ENCODE peak calls at places on chromosomes 3 and 15, in seven cellular contexts. One of them, this sample, is unnamed. For H3K4me1, the result is how much of the 10 kb centered on the place peaks cover.

GRCh38 chr3:10370429-10370828 is 49.5 kb upstream of the SEC13 start:
- DNase-seq in breast epithelium: no peak
- DNase-seq in CD8-positive, alpha-beta T cell: no peak
- DNase-seq in tibial artery: no peak
- DNase-seq in heart left ventricle: no peak
- DNase-seq in A549: no peak
- DNase-seq in PC-9: no peak
- DNase-seq in this sample: no peak

GRCh38 chr15:33866101-33866737 is 102.1 kb upstream of the CHRM5 start:
- DNase-seq in breast epithelium: no peak
- DNase-seq in CD8-positive, alpha-beta T cell: no peak
- DNase-seq in tibial artery: no peak
- DNase-seq in heart left ventricle: no peak
- DNase-seq in A549: no peak
- DNase-seq in PC-9: peak
- DNase-seq in this sample: no peak

GRCh38 chr3:69474186-69474585 is 88.3 kb upstream of the FRMD4B start:
- DNase-seq in breast epithelium: no peak
- DNase-seq in CD8-positive, alpha-beta T cell: no peak
- DNase-seq in tibial artery: no peak
- DNase-seq in heart left ventricle: no peak
- DNase-seq in A549: no peak
- DNase-seq in PC-9: no peak
- DNase-seq in this sample: no peak

GRCh38 chr3:150765949-150766720 is 3.2 kb upstream of the SIAH2 start:
- DNase-seq in breast epithelium: no peak
- DNase-seq in CD8-positive, alpha-beta T cell: no peak
- DNase-seq in tibial artery: no peak
- DNase-seq in heart left ventricle: no peak
- DNase-seq in A549: no peak
- DNase-seq in PC-9: no peak
- DNase-seq in this sample: no peak

GRCh38 chr15:73978896-73979295 is 13.2 kb downstream of the STOML1 start:
- DNase-seq in breast epithelium: no peak
- DNase-seq in CD8-positive, alpha-beta T cell: no peak
- DNase-seq in tibial artery: no peak
- DNase-seq in heart left ventricle: no peak
- DNase-seq in A549: no peak
- DNase-seq in PC-9: no peak
- DNase-seq in this sample: no peak

GRCh38 chr3:45104715-45105711 is 41.2 kb downstream of the CDCP1 start:
- DNase-seq in breast epithelium: no peak
- DNase-seq in CD8-positive, alpha-beta T cell: no peak
- DNase-seq in tibial artery: no peak
- DNase-seq in heart left ventricle: no peak
- DNase-seq in A549: no peak
- DNase-seq in PC-9: no peak
- DNase-seq in this sample: no peak

GRCh38 chr3:55180936-55181535 is 253.2 kb upstream of the LRTM1 start:
- DNase-seq in breast epithelium: no peak
- DNase-seq in CD8-positive, alpha-beta T cell: no peak
- DNase-seq in tibial artery: no peak
- DNase-seq in heart left ventricle: no peak
- DNase-seq in A549: no peak
- DNase-seq in PC-9: no peak
- DNase-seq in this sample: peak

GRCh38 chr15:99054892-99055291 is 47.3 kb upstream of the PGPEP1L start:
- DNase-seq in breast epithelium: no peak
- DNase-seq in CD8-positive, alpha-beta T cell: no peak
- DNase-seq in tibial artery: no peak
- DNase-seq in heart left ventricle: no peak
- DNase-seq in A549: no peak
- DNase-seq in PC-9: no peak
- DNase-seq in this sample: no peak

GRCh38 chr3:174089592-174089991 is 692.0 kb downstream of the NLGN1 start:
- DNase-seq in breast epithelium: no peak
- DNase-seq in CD8-positive, alpha-beta T cell: no peak
- DNase-seq in tibial artery: no peak
- DNase-seq in heart left ventricle: no peak
- DNase-seq in A549: no peak
- DNase-seq in PC-9: no peak
- DNase-seq in this sample: no peak

GRCh38 chr3:37054370-37054769 is 61.1 kb downstream of the MLH1 start:
- DNase-seq in breast epithelium: no peak
- DNase-seq in CD8-positive, alpha-beta T cell: no peak
- DNase-seq in tibial artery: no peak
- DNase-seq in heart left ventricle: no peak
- DNase-seq in A549: peak
- DNase-seq in PC-9: no peak
- DNase-seq in this sample: no peak

GRCh38 chr15:65529754-65530317 is 427 bp upstream of the HACD3 start:
- DNase-seq in breast epithelium: no peak
- DNase-seq in CD8-positive, alpha-beta T cell: no peak
- DNase-seq in tibial artery: no peak
- DNase-seq in heart left ventricle: no peak
- DNase-seq in A549: no peak
- DNase-seq in PC-9: no peak
- DNase-seq in this sample: no peak

GRCh38 chr3:30236011-30236410 is 370.4 kb upstream of the TGFBR2 start:
- DNase-seq in breast epithelium: no peak
- DNase-seq in CD8-positive, alpha-beta T cell: no peak
- DNase-seq in tibial artery: no peak
- DNase-seq in heart left ventricle: no peak
- DNase-seq in A549: no peak
- DNase-seq in PC-9: no peak
- DNase-seq in this sample: no peak

GRCh38 chr3:10601131-10601856 is 95.9 kb upstream of the ATP2B2 start:
- DNase-seq in breast epithelium: peak
- DNase-seq in CD8-positive, alpha-beta T cell: no peak
- DNase-seq in tibial artery: no peak
- DNase-seq in heart left ventricle: peak
- DNase-seq in A549: no peak
- DNase-seq in PC-9: no peak
- DNase-seq in this sample: peak

GRCh38 chr3:10557250-10557649 is 51.9 kb upstream of the ATP2B2 start:
- DNase-seq in breast epithelium: no peak
- DNase-seq in CD8-positive, alpha-beta T cell: no peak
- DNase-seq in tibial artery: no peak
- DNase-seq in heart left ventricle: no peak
- DNase-seq in A549: no peak
- DNase-seq in PC-9: no peak
- DNase-seq in this sample: no peak

GRCh38 chr15:81113861-81114261 is 20.2 kb upstream of the CFAP161 start:
- DNase-seq in breast epithelium: no peak
- DNase-seq in CD8-positive, alpha-beta T cell: no peak
- DNase-seq in tibial artery: no peak
- DNase-seq in heart left ventricle: no peak
- DNase-seq in A549: no peak
- DNase-seq in PC-9: no peak
- DNase-seq in this sample: no peak

GRCh38 chr3:152121292-152121654 is 147.5 kb upstream of the MBNL1 start:
- DNase-seq in breast epithelium: no peak
- DNase-seq in CD8-positive, alpha-beta T cell: no peak
- DNase-seq in tibial artery: no peak
- DNase-seq in heart left ventricle: no peak
- DNase-seq in A549: no peak
- DNase-seq in PC-9: peak
- DNase-seq in this sample: no peak

GRCh38 chr15:65062061-65062460 is 5.7 kb downstream of the RASL12 start:
- DNase-seq in breast epithelium: no peak
- DNase-seq in CD8-positive, alpha-beta T cell: no peak
- DNase-seq in tibial artery: peak
- DNase-seq in heart left ventricle: no peak
- DNase-seq in A549: no peak
- DNase-seq in PC-9: no peak
- DNase-seq in this sample: no peak

GRCh38 chr3:16239776-16240175 is 25.0 kb downstream of the DPH3 start:
- DNase-seq in breast epithelium: no peak
- DNase-seq in CD8-positive, alpha-beta T cell: no peak
- DNase-seq in tibial artery: no peak
- DNase-seq in heart left ventricle: no peak
- DNase-seq in A549: no peak
- DNase-seq in PC-9: no peak
- DNase-seq in this sample: no peak

GRCh38 chr15:73921257-73921890 is 4.9 kb upstream of the LOXL1 start:
- DNase-seq in breast epithelium: no peak
- DNase-seq in CD8-positive, alpha-beta T cell: no peak
- DNase-seq in tibial artery: peak
- DNase-seq in heart left ventricle: peak
- DNase-seq in A549: no peak
- DNase-seq in PC-9: no peak
- DNase-seq in this sample: no peak

GRCh38 chr3:111951032-111951431 is 27.8 kb upstream of the ABHD10 start:
- DNase-seq in breast epithelium: no peak
- DNase-seq in CD8-positive, alpha-beta T cell: no peak
- DNase-seq in tibial artery: no peak
- DNase-seq in heart left ventricle: no peak
- DNase-seq in A549: no peak
- DNase-seq in PC-9: no peak
- DNase-seq in this sample: no peak

GRCh38 chr15:65832549-65833364 is 36.5 kb upstream of the RAB11A start:
- DNase-seq in breast epithelium: peak
- DNase-seq in CD8-positive, alpha-beta T cell: peak
- DNase-seq in tibial artery: peak
- DNase-seq in heart left ventricle: peak
- DNase-seq in A549: peak
- DNase-seq in PC-9: peak
- DNase-seq in this sample: peak

GRCh38 chr15:88219623-88220022 is 36.9 kb downstream of the NTRK3 start:
- DNase-seq in breast epithelium: no peak
- DNase-seq in CD8-positive, alpha-beta T cell: no peak
- DNase-seq in tibial artery: no peak
- DNase-seq in heart left ventricle: no peak
- DNase-seq in A549: no peak
- DNase-seq in PC-9: no peak
- DNase-seq in this sample: no peak

GRCh38 chr15:88221836-88222235 is 34.7 kb downstream of the NTRK3 start:
- DNase-seq in breast epithelium: peak
- DNase-seq in CD8-positive, alpha-beta T cell: no peak
- DNase-seq in tibial artery: no peak
- DNase-seq in heart left ventricle: no peak
- DNase-seq in A549: no peak
- DNase-seq in PC-9: no peak
- DNase-seq in this sample: no peak

GRCh38 chr15:88220443-88221186 is 35.9 kb downstream of the NTRK3 start:
- DNase-seq in breast epithelium: no peak
- DNase-seq in CD8-positive, alpha-beta T cell: no peak
- DNase-seq in tibial artery: no peak
- DNase-seq in heart left ventricle: no peak
- DNase-seq in A549: no peak
- DNase-seq in PC-9: no peak
- DNase-seq in this sample: no peak

GRCh38 chr15:88215249-88215648 is 41.3 kb downstream of the NTRK3 start:
- DNase-seq in breast epithelium: no peak
- DNase-seq in CD8-positive, alpha-beta T cell: no peak
- DNase-seq in tibial artery: no peak
- DNase-seq in heart left ventricle: no peak
- DNase-seq in A549: no peak
- DNase-seq in PC-9: no peak
- DNase-seq in this sample: no peak

DNA sequence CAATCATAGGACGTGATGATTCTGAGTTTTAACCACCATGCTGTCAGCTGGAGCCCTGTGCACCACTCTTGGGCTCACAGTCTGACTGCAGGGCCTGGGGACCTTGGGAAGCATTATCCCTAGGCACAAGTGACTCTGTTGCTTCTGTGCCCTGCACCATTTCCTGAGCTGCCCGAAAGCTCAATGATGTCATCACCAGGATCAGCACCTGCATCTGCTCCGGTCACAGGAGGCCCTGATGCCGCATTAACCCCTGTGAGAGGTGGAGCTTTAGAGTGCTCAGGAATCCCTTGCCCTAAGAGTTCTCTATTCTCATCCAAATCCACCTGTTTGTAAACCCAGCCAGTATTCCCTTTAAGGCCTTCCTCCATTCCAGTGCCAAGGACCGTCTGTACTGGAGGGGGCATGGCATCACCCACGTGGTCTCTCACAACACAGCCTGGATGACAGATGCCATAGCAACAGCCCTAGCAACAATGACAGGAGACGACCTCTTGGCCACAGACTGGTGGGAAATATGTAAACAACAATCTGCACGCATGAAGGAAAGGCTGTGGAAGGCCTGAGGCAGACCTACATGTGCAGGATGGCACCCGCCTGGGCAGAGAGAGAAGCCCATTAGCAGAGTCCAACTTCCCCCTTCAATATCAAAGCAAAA is 37.9 kb downstream of the NTRK3 start:
- DNase-seq in breast epithelium: no peak
- DNase-seq in CD8-positive, alpha-beta T cell: no peak
- DNase-seq in tibial artery: no peak
- DNase-seq in heart left ventricle: no peak
- DNase-seq in A549: no peak
- DNase-seq in PC-9: no peak
- DNase-seq in this sample: no peak
- H3K4me1 ChIP-seq in breast epithelium: under half
- H3K4me1 ChIP-seq in CD8-positive, alpha-beta T cell: under half
- H3K4me1 ChIP-seq in tibial artery: under half
- H3K4me1 ChIP-seq in heart left ventricle: under half
- H3K4me1 ChIP-seq in A549: under half
- H3K4me1 ChIP-seq in PC-9: under half
- H3K4me1 ChIP-seq in this sample: under half

GRCh38 chr3:46824561-46824960 is 38.7 kb downstream of the MYL3 start:
- DNase-seq in breast epithelium: no peak
- DNase-seq in CD8-positive, alpha-beta T cell: no peak
- DNase-seq in tibial artery: no peak
- DNase-seq in heart left ventricle: no peak
- DNase-seq in A549: no peak
- DNase-seq in PC-9: no peak
- DNase-seq in this sample: no peak
- H3K4me1 ChIP-seq in breast epithelium: under half
- H3K4me1 ChIP-seq in CD8-positive, alpha-beta T cell: under half
- H3K4me1 ChIP-seq in tibial artery: under half
- H3K4me1 ChIP-seq in heart left ventricle: under half
- H3K4me1 ChIP-seq in A549: under half
- H3K4me1 ChIP-seq in PC-9: under half
- H3K4me1 ChIP-seq in this sample: under half

GRCh38 chr3:186523434-186523833 is 20.7 kb downstream of the CRYGS start:
- DNase-seq in breast epithelium: no peak
- DNase-seq in CD8-positive, alpha-beta T cell: no peak
- DNase-seq in tibial artery: no peak
- DNase-seq in heart left ventricle: no peak
- DNase-seq in A549: no peak
- DNase-seq in PC-9: no peak
- DNase-seq in this sample: no peak
- H3K4me1 ChIP-seq in breast epithelium: under half
- H3K4me1 ChIP-seq in CD8-positive, alpha-beta T cell: under half
- H3K4me1 ChIP-seq in tibial artery: under half
- H3K4me1 ChIP-seq in heart left ventricle: under half
- H3K4me1 ChIP-seq in A549: under half
- H3K4me1 ChIP-seq in PC-9: under half
- H3K4me1 ChIP-seq in this sample: under half

DNA sequence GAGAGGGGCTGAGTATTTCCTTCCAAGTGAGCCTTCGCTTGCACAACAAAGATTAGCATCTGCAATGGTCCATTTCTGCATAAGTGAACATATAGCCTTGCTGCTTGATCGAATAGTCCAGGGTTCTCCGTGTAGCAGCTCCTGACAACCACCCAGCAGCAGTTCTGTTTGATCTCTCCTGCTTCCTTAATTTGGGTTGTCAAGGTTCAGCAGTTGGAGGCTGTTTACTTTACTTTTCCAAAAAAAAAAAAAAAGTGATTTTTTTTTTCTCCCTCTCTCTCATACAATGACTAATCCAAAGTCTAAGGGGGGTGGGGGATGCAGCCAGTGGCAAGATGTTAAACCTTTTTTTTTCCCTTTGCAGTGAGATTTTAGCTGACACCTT is 3.6 kb downstream of the FOXP1 start:
- DNase-seq in breast epithelium: no peak
- DNase-seq in CD8-positive, alpha-beta T cell: no peak
- DNase-seq in tibial artery: no peak
- DNase-seq in heart left ventricle: no peak
- DNase-seq in A549: no peak
- DNase-seq in PC-9: peak
- DNase-seq in this sample: no peak
- H3K4me1 ChIP-seq in breast epithelium: under half
- H3K4me1 ChIP-seq in CD8-positive, alpha-beta T cell: under half
- H3K4me1 ChIP-seq in tibial artery: under half
- H3K4me1 ChIP-seq in heart left ventricle: under half
- H3K4me1 ChIP-seq in A549: under half
- H3K4me1 ChIP-seq in PC-9: under half
- H3K4me1 ChIP-seq in this sample: under half

This sample was measured in adrenal gland.